ENCODE peak calls at places on chromosomes 7 and 10, in seven cellular contexts. K is memory B cell; X is ELR; L is cardiac fibroblast; Q is hypothalamus; D is activated T-cell treated with anti-CD3 and anti-CD28 coated beads for 1 hour; J is stimulated activated naive CD4-positive, alpha-beta T cell. C is an unnamed sample.

GRCh38 chr10:63977329-63977923 is 456.2 kb downstream of the REEP3 start:
- DNase-seq in K (no peak), X (peak; percentile 32), L (peak; percentile 40), Q (no peak), D (no peak), J (no peak), C (peak; percentile 60)

GRCh38 chr7:127708788-127709187 is 56.8 kb downstream of the SND1 start:
- DNase-seq in K (peak; percentile 74), X (peak; percentile 85), L (peak; percentile 91), Q (no peak), D (peak; percentile 63), J (peak; percentile 25), C (peak; percentile 47)

GRCh38 chr7:69753981-69754380 is 155.7 kb downstream of the AUTS2 start:
- DNase-seq in K (no peak), X (no peak), L (no peak), Q (no peak), D (no peak), J (no peak), C (no peak)

GRCh38 chr7:73451780-73452398 is 18.3 kb downstream of the FZD9 start:
- DNase-seq in K (no peak), X (peak; percentile 69), L (peak; percentile 78), Q (no peak), D (no peak), J (no peak), C (peak; percentile 25)

GRCh38 chr7:42770106-42770505 is 141.8 kb downstream of the C7orf25 start:
- DNase-seq in K (no peak), X (peak; percentile 36), L (peak; percentile 2), Q (no peak), D (no peak), J (no peak), C (no peak)

GRCh38 chr10:11810313-11810766 is 12.8 kb upstream of the PROSER2 start:
- DNase-seq in K (no peak), X (peak; percentile 54), L (peak; percentile 68), Q (no peak), D (no peak), J (no peak), C (no peak)

GRCh38 chr10:59177031-59177861 is 803 bp downstream of the PHYHIPL start:
- DNase-seq in K (no peak), X (peak; percentile 65), L (peak; percentile 70), Q (peak; percentile 30), D (no peak), J (no peak), C (peak; percentile 60)

GRCh38 chr7:158353606-158354570 is 233.7 kb downstream of the PTPRN2 start:
- DNase-seq in K (no peak), X (no peak), L (peak; percentile 10), Q (no peak), D (no peak), J (no peak), C (peak; percentile 29)

GRCh38 chr10:35691522-35692236 is 49.6 kb upstream of the FZD8 start:
- DNase-seq in K (no peak), X (no peak), L (no peak), Q (no peak), D (no peak), J (no peak), C (peak; percentile 71)

GRCh38 chr7:12127490-12127889 is 83.6 kb upstream of the TMEM106B start:
- DNase-seq in K (no peak), X (no peak), L (peak; percentile 12), Q (no peak), D (no peak), J (no peak), C (no peak)

GRCh38 chr10:122388287-122388997 is 13.9 kb downstream of the PLEKHA1 start:
- DNase-seq in K (no peak), X (no peak), L (no peak), Q (no peak), D (no peak), J (no peak), C (no peak)

GRCh38 chr7:96995406-96996110 is 9.8 kb upstream of the DLX6 start:
- DNase-seq in K (no peak), X (no peak), L (no peak), Q (no peak), D (no peak), J (no peak), C (no peak)

GRCh38 chr10:98460837-98461499 is 14.2 kb upstream of the HPS1 start:
- DNase-seq in K (no peak), X (peak; percentile 95), L (peak; percentile 87), Q (no peak), D (no peak), J (no peak), C (no peak)

GRCh38 chr10:44384601-44385422 is at the start of gene CXCL12:
- DNase-seq in K (no peak), X (peak; percentile 28), L (peak; percentile 65), Q (no peak), D (no peak), J (no peak), C (no peak)

GRCh38 chr10:93471110-93471651 is 11.0 kb downstream of the MYOF start:
- DNase-seq in K (no peak), X (peak; percentile 98), L (peak; percentile 91), Q (no peak), D (no peak), J (no peak), C (no peak)

GRCh38 chr10:65194131-65194530 is 1672.9 kb downstream of the REEP3 start:
- DNase-seq in K (no peak), X (no peak), L (peak; percentile 2), Q (no peak), D (no peak), J (no peak), C (no peak)

GRCh38 chr7:111082351-111082750 is 8.6 kb upstream of the LRRN3 start:
- DNase-seq in K (no peak), X (peak; percentile 42), L (no peak), Q (no peak), D (no peak), J (no peak), C (no peak)

GRCh38 chr10:48253970-48254657 is 20.4 kb downstream of the FRMPD2 start:
- DNase-seq in K (no peak), X (peak; percentile 74), L (peak; percentile 57), Q (no peak), D (no peak), J (no peak), C (no peak)

GRCh38 chr7:125618516-125618915 is 688.9 kb upstream of the POT1 start:
- DNase-seq in K (no peak), X (no peak), L (no peak), Q (no peak), D (no peak), J (no peak), C (no peak)

GRCh38 chr10:112558476-112559166 is 111.6 kb downstream of the VTI1A start:
- DNase-seq in K (no peak), X (no peak), L (no peak), Q (no peak), D (no peak), J (no peak), C (no peak)

GRCh38 chr7:134365341-134366054 is 48.8 kb upstream of the SLC35B4 start:
- DNase-seq in K (no peak), X (peak; percentile 80), L (peak; percentile 73), Q (no peak), D (no peak), J (no peak), C (no peak)

GRCh38 chr10:10605551-10606081 is 412.1 kb upstream of the CELF2 start:
- DNase-seq in K (no peak), X (no peak), L (peak; percentile 99), Q (no peak), D (no peak), J (no peak), C (no peak)

GRCh38 chr10:86644412-86645110 is 9.8 kb upstream of the OPN4 start:
- DNase-seq in K (no peak), X (peak; percentile 37), L (no peak), Q (no peak), D (no peak), J (no peak), C (no peak)

GRCh38 chr10:70621497-70622078 is 19.0 kb upstream of the PRF1 start:
- DNase-seq in K (no peak), X (no peak), L (no peak), Q (no peak), D (no peak), J (no peak), C (no peak)

GRCh38 chr7:149743481-149743880 is 29.9 kb downstream of the ZNF467 start:
- DNase-seq in K (no peak), X (no peak), L (peak; percentile 49), Q (no peak), D (no peak), J (no peak), C (no peak)

GRCh38 chr7:123023126-123023525 is 27.6 kb upstream of the TAS2R16 start:
- DNase-seq in K (no peak), X (no peak), L (no peak), Q (no peak), D (no peak), J (no peak), C (no peak)

GRCh38 chr7:116311816-116312471 is 101.6 kb downstream of the TES start:
- DNase-seq in K (no peak), X (no peak), L (no peak), Q (no peak), D (no peak), J (no peak), C (no peak)

GRCh38 chr7:119640326-119640725 is 632.6 kb upstream of the KCND2 start:
- DNase-seq in K (no peak), X (no peak), L (no peak), Q (no peak), D (no peak), J (no peak), C (no peak)

C was measured in COR-L47.